ENCODE peak calls at places on chromosomes 6 and 20, in seven cellular contexts. One of them, this sample, is unnamed. For H3K4me1 and H3K9me3, the result is how much of the 10 kb centered on the place peaks cover.

GRCh38 chr20:44970243-44970757 is 4.0 kb downstream of the STK4 start:
- DNase-seq in cardiac muscle cell: no peak
- DNase-seq in ovary: no peak
- DNase-seq in Peyer's patch: no peak
- DNase-seq in heart left ventricle: no peak
- DNase-seq in mucosa of descending colon: no peak
- DNase-seq in IMR-90: peak
- DNase-seq in this sample: no peak

GRCh38 chr20:64041781-64042771 is 6.1 kb downstream of the C20orf204 start:
- DNase-seq in cardiac muscle cell: no peak
- DNase-seq in ovary: no peak
- DNase-seq in Peyer's patch: no peak
- DNase-seq in heart left ventricle: no peak
- DNase-seq in mucosa of descending colon: no peak
- DNase-seq in IMR-90: no peak
- DNase-seq in this sample: no peak

GRCh38 chr6:70563540-70563939 is 3.2 kb upstream of the SDHAF4 start:
- DNase-seq in cardiac muscle cell: peak
- DNase-seq in ovary: no peak
- DNase-seq in Peyer's patch: no peak
- DNase-seq in heart left ventricle: no peak
- DNase-seq in mucosa of descending colon: no peak
- DNase-seq in IMR-90: peak
- DNase-seq in this sample: peak

GRCh38 chr6:44388135-44388487 is 605 bp downstream of the CDC5L start:
- DNase-seq in cardiac muscle cell: no peak
- DNase-seq in ovary: no peak
- DNase-seq in Peyer's patch: peak
- DNase-seq in heart left ventricle: no peak
- DNase-seq in mucosa of descending colon: no peak
- DNase-seq in IMR-90: no peak
- DNase-seq in this sample: no peak

GRCh38 chr6:82240191-82240590 is 7.4 kb downstream of the IBTK start:
- DNase-seq in cardiac muscle cell: no peak
- DNase-seq in ovary: no peak
- DNase-seq in Peyer's patch: no peak
- DNase-seq in heart left ventricle: no peak
- DNase-seq in mucosa of descending colon: no peak
- DNase-seq in IMR-90: no peak
- DNase-seq in this sample: no peak

GRCh38 chr6:18126116-18126515 is 3.6 kb upstream of the NHLRC1 start:
- DNase-seq in cardiac muscle cell: peak
- DNase-seq in ovary: no peak
- DNase-seq in Peyer's patch: no peak
- DNase-seq in heart left ventricle: no peak
- DNase-seq in mucosa of descending colon: no peak
- DNase-seq in IMR-90: no peak
- DNase-seq in this sample: no peak

GRCh38 chr6:28543671-28544131 is 18.0 kb downstream of the GPX5 start:
- DNase-seq in cardiac muscle cell: peak
- DNase-seq in ovary: peak
- DNase-seq in Peyer's patch: no peak
- DNase-seq in heart left ventricle: no peak
- DNase-seq in mucosa of descending colon: no peak
- DNase-seq in IMR-90: no peak
- DNase-seq in this sample: peak

GRCh38 chr6:88238065-88238464 is 71.9 kb upstream of the CNR1 start:
- DNase-seq in cardiac muscle cell: no peak
- DNase-seq in ovary: no peak
- DNase-seq in Peyer's patch: peak
- DNase-seq in heart left ventricle: no peak
- DNase-seq in mucosa of descending colon: no peak
- DNase-seq in IMR-90: no peak
- DNase-seq in this sample: peak

GRCh38 chr6:83051386-83052172 is 14.1 kb downstream of the UBE3D start:
- DNase-seq in cardiac muscle cell: no peak
- DNase-seq in ovary: no peak
- DNase-seq in Peyer's patch: no peak
- DNase-seq in heart left ventricle: no peak
- DNase-seq in mucosa of descending colon: no peak
- DNase-seq in IMR-90: no peak
- DNase-seq in this sample: no peak

GRCh38 chr6:24194968-24195700 is 69.1 kb downstream of the NRSN1 start:
- DNase-seq in cardiac muscle cell: no peak
- DNase-seq in ovary: no peak
- DNase-seq in Peyer's patch: no peak
- DNase-seq in heart left ventricle: no peak
- DNase-seq in mucosa of descending colon: no peak
- DNase-seq in IMR-90: no peak
- DNase-seq in this sample: no peak

GRCh38 chr6:148445116-148445515 is 102.5 kb downstream of the SASH1 start:
- DNase-seq in cardiac muscle cell: no peak
- DNase-seq in ovary: no peak
- DNase-seq in Peyer's patch: no peak
- DNase-seq in heart left ventricle: no peak
- DNase-seq in mucosa of descending colon: no peak
- DNase-seq in IMR-90: no peak
- DNase-seq in this sample: no peak

GRCh38 chr6:56168601-56169000 is 78.8 kb downstream of the COL21A1 start:
- DNase-seq in cardiac muscle cell: no peak
- DNase-seq in ovary: no peak
- DNase-seq in Peyer's patch: no peak
- DNase-seq in heart left ventricle: no peak
- DNase-seq in mucosa of descending colon: no peak
- DNase-seq in IMR-90: no peak
- DNase-seq in this sample: no peak

GRCh38 chr6:88157106-88157505 is 9.0 kb downstream of the CNR1 start:
- DNase-seq in cardiac muscle cell: no peak
- DNase-seq in ovary: no peak
- DNase-seq in Peyer's patch: no peak
- DNase-seq in heart left ventricle: no peak
- DNase-seq in mucosa of descending colon: no peak
- DNase-seq in IMR-90: no peak
- DNase-seq in this sample: no peak

GRCh38 chr6:54899986-54900385 is 53.4 kb downstream of the FAM83B start:
- DNase-seq in cardiac muscle cell: no peak
- DNase-seq in ovary: no peak
- DNase-seq in Peyer's patch: no peak
- DNase-seq in heart left ventricle: no peak
- DNase-seq in mucosa of descending colon: no peak
- DNase-seq in IMR-90: no peak
- DNase-seq in this sample: no peak

DNA sequence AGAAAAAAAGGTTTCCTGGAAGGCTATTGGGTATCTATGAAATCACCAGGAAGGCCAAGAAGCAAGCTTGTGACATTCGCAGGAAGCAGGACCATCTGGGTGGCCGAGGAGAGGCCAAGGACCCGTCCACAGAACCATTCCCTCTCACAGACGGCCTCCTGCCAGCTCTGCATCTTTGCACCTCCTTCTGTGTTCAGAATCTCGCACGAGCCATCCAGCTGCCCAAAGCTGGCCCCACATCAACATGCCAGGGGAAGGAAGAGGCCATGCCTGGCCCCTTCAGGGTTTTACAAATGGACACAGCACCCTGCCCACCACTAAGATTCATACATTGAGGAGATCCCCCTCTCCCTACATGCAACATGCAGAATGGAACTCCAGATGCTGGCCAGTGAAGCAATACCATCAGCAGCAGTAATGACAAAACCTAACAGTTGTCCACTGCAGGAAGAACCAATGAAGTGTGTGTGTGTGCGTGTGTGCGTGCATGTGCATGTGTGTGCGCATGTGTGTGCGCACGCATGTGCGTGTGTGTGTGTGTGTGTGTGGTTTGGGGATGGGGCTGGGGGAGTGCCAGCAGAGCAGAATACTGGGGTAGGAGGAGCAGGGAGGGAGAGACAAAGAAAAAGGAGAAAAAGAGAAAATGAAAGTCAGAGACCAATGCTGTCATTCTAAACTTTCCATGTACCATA is 184.2 kb upstream of the FOXQ1 start:
- DNase-seq in cardiac muscle cell: no peak
- DNase-seq in ovary: no peak
- DNase-seq in Peyer's patch: no peak
- DNase-seq in heart left ventricle: no peak
- DNase-seq in mucosa of descending colon: no peak
- DNase-seq in IMR-90: no peak
- DNase-seq in this sample: no peak
- H3K4me1 ChIP-seq in cardiac muscle cell: under half
- H3K4me1 ChIP-seq in ovary: under half
- H3K4me1 ChIP-seq in Peyer's patch: under half
- H3K4me1 ChIP-seq in heart left ventricle: under half
- H3K4me1 ChIP-seq in mucosa of descending colon: under half
- H3K4me1 ChIP-seq in IMR-90: under half
- H3K4me1 ChIP-seq in this sample: under half

GRCh38 chr6:60754879-60755278 is 1531.1 kb downstream of the KHDRBS2 start:
- DNase-seq in cardiac muscle cell: no peak
- DNase-seq in ovary: no peak
- DNase-seq in Peyer's patch: no peak
- DNase-seq in heart left ventricle: no peak
- DNase-seq in mucosa of descending colon: no peak
- DNase-seq in IMR-90: no peak
- DNase-seq in this sample: no peak
- H3K9me3 ChIP-seq in cardiac muscle cell: under half
- H3K9me3 ChIP-seq in ovary: under half
- H3K9me3 ChIP-seq in Peyer's patch: under half
- H3K9me3 ChIP-seq in heart left ventricle: under half
- H3K9me3 ChIP-seq in mucosa of descending colon: under half
- H3K9me3 ChIP-seq in IMR-90: under half
- H3K9me3 ChIP-seq in this sample: under half

GRCh38 chr6:166589334-166589731 is 2.9 kb upstream of the RAMACL start:
- DNase-seq in cardiac muscle cell: no peak
- DNase-seq in ovary: no peak
- DNase-seq in Peyer's patch: no peak
- DNase-seq in heart left ventricle: no peak
- DNase-seq in mucosa of descending colon: no peak
- DNase-seq in IMR-90: no peak
- DNase-seq in this sample: no peak
- H3K4me3 ChIP-seq in cardiac muscle cell: no peak
- H3K4me3 ChIP-seq in ovary: no peak
- H3K4me3 ChIP-seq in Peyer's patch: no peak
- H3K4me3 ChIP-seq in heart left ventricle: no peak
- H3K4me3 ChIP-seq in mucosa of descending colon: no peak
- H3K4me3 ChIP-seq in IMR-90: no peak
- H3K4me3 ChIP-seq in this sample: no peak

DNA sequence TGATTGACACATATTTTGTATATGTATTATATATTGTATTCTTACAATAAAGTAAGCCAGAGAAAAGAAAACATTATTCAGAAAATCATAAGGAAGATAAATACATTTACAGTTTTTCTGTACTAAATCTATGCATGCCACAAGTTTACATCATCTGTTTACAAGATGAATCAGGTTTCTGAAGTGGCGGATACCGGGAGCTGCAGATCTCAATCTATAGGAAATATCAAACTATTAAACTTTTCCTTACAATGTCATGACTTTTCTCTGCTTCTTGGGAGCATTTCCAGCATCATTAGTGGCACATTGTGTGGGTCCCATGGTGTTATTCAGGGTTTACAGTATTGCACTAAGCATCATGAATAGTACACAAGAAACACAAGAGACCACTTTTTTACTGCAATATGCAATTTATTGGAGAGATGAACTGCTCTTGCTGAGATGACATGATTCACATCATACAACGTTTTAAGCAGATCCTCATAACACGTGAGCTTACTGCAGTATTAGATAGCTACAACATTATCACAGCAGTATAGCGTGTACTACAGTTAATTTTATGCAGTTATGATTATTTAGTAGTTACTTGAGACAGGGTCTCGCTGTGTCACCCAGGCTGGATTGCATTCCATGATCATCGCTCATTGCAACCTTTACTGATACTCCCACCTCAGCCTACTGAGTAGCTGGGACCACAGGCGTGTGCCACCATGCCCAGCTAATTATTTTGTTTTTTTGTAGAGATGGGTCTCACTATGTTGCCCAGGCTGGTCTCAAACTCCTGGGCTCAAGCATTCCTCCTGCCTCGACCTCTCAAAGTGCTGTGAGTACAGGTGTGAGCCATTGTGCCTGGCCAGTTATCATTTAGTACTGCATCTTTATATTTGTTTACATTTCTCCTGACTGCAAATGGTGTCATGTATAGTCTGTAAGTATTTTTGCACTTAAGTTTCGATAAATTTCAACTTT is 18.3 kb downstream of the BLTP3A start:
- DNase-seq in cardiac muscle cell: no peak
- DNase-seq in ovary: no peak
- DNase-seq in Peyer's patch: no peak
- DNase-seq in heart left ventricle: no peak
- DNase-seq in mucosa of descending colon: no peak
- DNase-seq in IMR-90: peak
- DNase-seq in this sample: no peak
- H3K4me1 ChIP-seq in cardiac muscle cell: under half
- H3K4me1 ChIP-seq in ovary: under half
- H3K4me1 ChIP-seq in Peyer's patch: under half
- H3K4me1 ChIP-seq in heart left ventricle: under half
- H3K4me1 ChIP-seq in mucosa of descending colon: under half
- H3K4me1 ChIP-seq in IMR-90: under half
- H3K4me1 ChIP-seq in this sample: under half

GRCh38 chr6:145508107-145508506 is 227.2 kb downstream of the EPM2A start:
- DNase-seq in cardiac muscle cell: peak
- DNase-seq in ovary: no peak
- DNase-seq in Peyer's patch: no peak
- DNase-seq in heart left ventricle: no peak
- DNase-seq in mucosa of descending colon: no peak
- DNase-seq in IMR-90: no peak
- DNase-seq in this sample: no peak
- H3K9me3 ChIP-seq in cardiac muscle cell: under half
- H3K9me3 ChIP-seq in ovary: under half
- H3K9me3 ChIP-seq in Peyer's patch: under half
- H3K9me3 ChIP-seq in heart left ventricle: under half
- H3K9me3 ChIP-seq in mucosa of descending colon: under half
- H3K9me3 ChIP-seq in IMR-90: under half
- H3K9me3 ChIP-seq in this sample: under half

GRCh38 chr20:22567944-22568871 is 16.2 kb downstream of the FOXA2 start:
- DNase-seq in cardiac muscle cell: no peak
- DNase-seq in ovary: no peak
- DNase-seq in Peyer's patch: no peak
- DNase-seq in heart left ventricle: no peak
- DNase-seq in mucosa of descending colon: no peak
- DNase-seq in IMR-90: no peak
- DNase-seq in this sample: no peak

GRCh38 chr20:22572491-22572890 is 11.9 kb downstream of the FOXA2 start:
- DNase-seq in cardiac muscle cell: no peak
- DNase-seq in ovary: no peak
- DNase-seq in Peyer's patch: no peak
- DNase-seq in heart left ventricle: no peak
- DNase-seq in mucosa of descending colon: no peak
- DNase-seq in IMR-90: no peak
- DNase-seq in this sample: no peak

GRCh38 chr20:22572023-22572422 is 12.3 kb downstream of the FOXA2 start:
- DNase-seq in cardiac muscle cell: no peak
- DNase-seq in ovary: no peak
- DNase-seq in Peyer's patch: no peak
- DNase-seq in heart left ventricle: no peak
- DNase-seq in mucosa of descending colon: no peak
- DNase-seq in IMR-90: no peak
- DNase-seq in this sample: no peak

GRCh38 chr20:22566876-22567658 is 17.3 kb downstream of the FOXA2 start:
- DNase-seq in cardiac muscle cell: no peak
- DNase-seq in ovary: no peak
- DNase-seq in Peyer's patch: no peak
- DNase-seq in heart left ventricle: no peak
- DNase-seq in mucosa of descending colon: no peak
- DNase-seq in IMR-90: no peak
- DNase-seq in this sample: no peak

GRCh38 chr20:22568872-22569344 is 15.5 kb downstream of the FOXA2 start:
- DNase-seq in cardiac muscle cell: no peak
- DNase-seq in ovary: no peak
- DNase-seq in Peyer's patch: no peak
- DNase-seq in heart left ventricle: no peak
- DNase-seq in mucosa of descending colon: no peak
- DNase-seq in IMR-90: no peak
- DNase-seq in this sample: no peak
- H3K4me3 ChIP-seq in cardiac muscle cell: no peak
- H3K4me3 ChIP-seq in ovary: no peak
- H3K4me3 ChIP-seq in Peyer's patch: no peak
- H3K4me3 ChIP-seq in heart left ventricle: no peak
- H3K4me3 ChIP-seq in mucosa of descending colon: no peak
- H3K4me3 ChIP-seq in IMR-90: no peak
- H3K4me3 ChIP-seq in this sample: peak